ENCODE peak calls at places on chromosomes 1 and 21, in seven cellular contexts. D is heart left ventricle; W is CD8-positive, alpha-beta memory T cell; G is HAP-1; Z is endothelial cell; U is prostate gland; E is HFFc6. N is an unnamed sample.

GRCh38 chr1:68495968-68496679 is 758 bp downstream of the DEPDC1 start:
- DNase-seq in D (no peak), W (no peak), G (peak), Z (peak), U (no peak), E (no peak), N (peak)

GRCh38 chr1:66606359-66607142 is 72.6 kb downstream of the SGIP1 start:
- DNase-seq in D (no peak), W (no peak), G (peak), Z (no peak), U (no peak), E (no peak), N (no peak)

GRCh38 chr21:26199471-26199870 is 28.9 kb upstream of the APP start:
- DNase-seq in D (no peak), W (no peak), G (no peak), Z (no peak), U (no peak), E (peak), N (peak)

GRCh38 chr1:160309183-160309535 is 24.2 kb upstream of the PEX19 start:
- DNase-seq in D (no peak), W (no peak), G (no peak), Z (no peak), U (no peak), E (peak), N (peak)

GRCh38 chr1:167517535-167518330 is 596 bp downstream of the CD247 start:
- DNase-seq in D (no peak), W (peak), G (no peak), Z (no peak), U (no peak), E (peak), N (peak)

GRCh38 chr1:53026254-53026653 is 35.8 kb upstream of the PODN start:
- DNase-seq in D (no peak), W (no peak), G (no peak), Z (no peak), U (no peak), E (no peak), N (no peak)

GRCh38 chr1:9035226-9035625 is 9.0 kb upstream of the SLC2A7 start:
- DNase-seq in D (no peak), W (no peak), G (no peak), Z (no peak), U (no peak), E (no peak), N (no peak)

GRCh38 chr1:94755675-94756074 is 64.5 kb upstream of the SLC44A3 start:
- DNase-seq in D (peak), W (no peak), G (no peak), Z (no peak), U (no peak), E (peak), N (peak)

N was measured in MCF 10A.